ENCODE peak calls at places on chromosomes 1 and 21, in seven cellular contexts. C is H9, D is IMR-90, L is neuronal stem cell, R is mesenchymal stem cell, Y is mesendoderm, H is trophoblast cell. A is an unnamed sample.

GRCh38 chr1:205488074-205488723 is 16.3 kb upstream of the CDK18 start:
- DNase-seq in C (peak), D (peak), L (peak), R (peak), Y (peak), H (no peak), A (no peak)

GRCh38 chr1:8284167-8284566 is 33.7 kb upstream of the SLC45A1 start:
- DNase-seq in C (no peak), D (peak), L (no peak), R (peak), Y (no peak), H (no peak), A (no peak)

GRCh38 chr1:70353641-70354331 is 736 bp downstream of the ANKRD13C start:
- DNase-seq in C (no peak), D (peak), L (no peak), R (peak), Y (peak), H (peak), A (no peak)

GRCh38 chr1:92481598-92482403 is 4.9 kb downstream of the GFI1 start:
- DNase-seq in C (peak), D (no peak), L (peak), R (peak), Y (peak), H (no peak), A (no peak)

GRCh38 chr21:43283136-43283924 is 114.5 kb downstream of the CRYAA start:
- DNase-seq in C (no peak), D (no peak), L (no peak), R (no peak), Y (no peak), H (no peak), A (no peak)

GRCh38 chr1:161799792-161800191 is 33.7 kb downstream of the ATF6 start:
- DNase-seq in C (no peak), D (no peak), L (no peak), R (no peak), Y (no peak), H (no peak), A (no peak)

GRCh38 chr1:155859881-155860841 is 794 bp downstream of the SYT11 start:
- DNase-seq in C (peak), D (peak), L (peak), R (peak), Y (peak), H (peak), A (no peak)

GRCh38 chr21:42568377-42568776 is 54.7 kb downstream of the SLC37A1 start:
- DNase-seq in C (no peak), D (no peak), L (no peak), R (no peak), Y (no peak), H (no peak), A (no peak)

GRCh38 chr1:219927298-219927955 is 930 bp downstream of the SLC30A10 start:
- DNase-seq in C (no peak), D (no peak), L (no peak), R (no peak), Y (no peak), H (no peak), A (no peak)

GRCh38 chr1:14903922-14904321 is 249.6 kb upstream of the TMEM51 start:
- DNase-seq in C (no peak), D (no peak), L (no peak), R (no peak), Y (no peak), H (no peak), A (no peak)

GRCh38 chr1:14910947-14911721 is 242.4 kb upstream of the TMEM51 start:
- DNase-seq in C (no peak), D (no peak), L (no peak), R (no peak), Y (no peak), H (no peak), A (no peak)

GRCh38 chr1:14909920-14910466 is 243.6 kb upstream of the TMEM51 start:
- DNase-seq in C (no peak), D (no peak), L (no peak), R (no peak), Y (no peak), H (no peak), A (no peak)

GRCh38 chr1:14909273-14909672 is 244.3 kb upstream of the TMEM51 start:
- DNase-seq in C (no peak), D (no peak), L (no peak), R (no peak), Y (no peak), H (no peak), A (no peak)

DNA sequence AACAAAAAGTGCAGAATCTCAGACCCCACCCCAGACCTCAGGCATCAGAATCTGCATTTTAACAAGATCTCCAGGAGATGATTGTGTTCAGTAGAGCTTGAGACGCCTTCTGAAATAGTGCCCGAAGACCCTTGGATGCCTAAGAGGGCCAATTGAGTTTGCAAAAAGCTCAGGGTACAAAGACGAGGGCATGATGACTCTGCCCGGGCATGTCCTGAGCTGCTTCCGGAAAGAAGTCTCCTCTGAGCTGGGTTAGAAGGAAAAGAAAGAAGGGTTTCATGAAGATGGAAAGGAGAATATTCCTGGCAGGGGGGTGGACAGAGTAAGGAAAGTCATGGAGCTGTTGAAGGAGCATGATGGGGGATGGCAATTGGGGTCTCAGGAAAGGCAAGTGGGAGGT is 246.1 kb upstream of the TMEM51 start:
- DNase-seq in C (no peak), D (no peak), L (no peak), R (no peak), Y (no peak), H (no peak), A (no peak)
- H3K4ac ChIP-seq in C (no peak), D (no peak), L (no peak), R (no peak), Y (no peak), H (no peak), A (peak)

DNA sequence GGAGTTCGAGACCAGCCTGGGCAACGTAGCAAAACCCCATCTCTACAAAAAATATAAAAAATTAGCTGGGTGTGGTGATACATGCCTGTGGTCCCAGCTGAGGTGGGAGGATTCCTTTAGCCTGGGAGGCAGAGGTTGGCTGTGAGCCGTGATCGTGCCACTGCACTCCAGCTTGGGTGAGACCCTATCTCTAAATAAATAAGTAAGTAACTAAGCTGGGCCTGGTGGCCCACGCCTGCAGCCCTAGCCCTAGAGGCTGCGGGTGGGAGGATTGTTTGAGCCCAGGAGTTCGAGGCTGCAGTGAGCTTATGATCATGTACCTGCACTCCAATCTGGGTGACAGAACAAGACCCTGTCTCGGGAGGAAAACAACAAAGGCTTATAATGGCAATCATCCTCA is 4.6 kb downstream of the CLIC4 start:
- DNase-seq in C (no peak), D (no peak), L (no peak), R (no peak), Y (no peak), H (no peak), A (no peak)
- H3K4ac ChIP-seq in C (no peak), D (no peak), L (no peak), R (no peak), Y (no peak), H (peak), A (no peak)

GRCh38 chr1:117189726-117190125 is 21.0 kb downstream of the VTCN1 start:
- DNase-seq in C (no peak), D (no peak), L (no peak), R (no peak), Y (no peak), H (no peak), A (no peak)

GRCh38 chr1:117188268-117189108 is 22.2 kb downstream of the VTCN1 start:
- DNase-seq in C (no peak), D (peak), L (no peak), R (no peak), Y (no peak), H (no peak), A (no peak)

DNA sequence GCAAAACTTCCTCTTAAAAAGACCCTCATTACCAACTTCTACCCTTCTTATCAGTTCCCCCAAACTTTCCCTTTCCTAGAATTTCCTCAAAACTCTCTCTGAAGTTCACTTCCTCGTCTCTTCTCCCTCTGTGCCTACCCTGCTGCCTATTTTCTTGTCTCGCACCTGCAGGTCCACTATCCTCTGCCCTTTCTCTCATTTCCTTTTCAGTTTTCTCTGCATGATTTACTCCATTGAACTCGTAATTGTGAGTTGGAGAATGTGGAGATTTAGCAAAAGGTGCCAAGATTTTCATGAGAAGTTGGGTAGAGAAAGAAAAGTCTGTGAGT is 21.7 kb downstream of the VTCN1 start:
- DNase-seq in C (no peak), D (no peak), L (no peak), R (no peak), Y (no peak), H (no peak), A (no peak)
- H3K4ac ChIP-seq in C (no peak), D (no peak), L (no peak), R (no peak), Y (no peak), H (peak), A (no peak)

DNA sequence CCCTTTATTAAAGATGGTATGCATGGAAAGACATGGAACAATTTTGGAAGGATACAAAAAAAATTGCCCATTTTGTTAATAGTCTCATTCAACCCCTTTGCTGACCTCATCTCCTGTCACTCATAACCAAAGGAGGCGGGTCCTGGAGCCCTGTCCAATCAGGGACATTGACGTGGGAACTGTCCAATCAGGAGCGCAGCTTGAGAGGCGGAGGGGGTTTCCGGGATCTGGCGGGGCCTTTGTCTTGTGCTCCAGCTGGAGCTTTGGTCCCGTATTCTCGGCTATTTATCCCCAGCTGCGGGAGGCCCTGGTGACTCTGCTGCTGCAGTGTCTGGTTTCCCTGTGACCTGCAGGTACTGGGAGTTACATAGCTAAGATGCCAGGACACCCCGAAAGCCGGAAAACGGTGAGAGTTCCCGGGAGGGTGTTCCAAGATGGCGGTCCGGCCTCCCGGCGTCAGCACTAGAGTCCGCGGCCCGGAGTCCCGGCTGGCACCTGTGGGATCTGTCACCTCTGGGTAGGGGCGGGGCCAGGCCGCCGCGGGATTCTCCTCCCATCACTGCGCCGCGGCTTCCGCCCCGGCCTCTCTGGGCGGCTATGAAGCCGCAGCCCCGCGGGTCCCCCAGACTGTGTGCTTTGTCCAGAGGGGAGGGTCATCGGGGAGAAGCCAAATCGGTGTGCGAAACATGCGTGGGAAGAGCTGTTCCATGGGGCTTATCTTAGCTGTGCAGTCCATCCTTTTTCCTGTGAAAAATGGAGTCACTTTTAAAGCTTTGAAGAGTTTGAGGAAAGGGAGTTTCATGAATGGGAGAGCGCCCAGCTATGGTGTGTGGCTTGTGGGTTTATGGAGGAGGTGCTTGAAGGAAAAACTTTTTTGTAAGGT is at the start of gene ZNF678:
- DNase-seq in C (peak), D (peak), L (peak), R (peak), Y (peak), H (peak), A (peak)
- H3K4ac ChIP-seq in C (no peak), D (peak), L (no peak), R (peak), Y (peak), H (peak), A (peak)

DNA sequence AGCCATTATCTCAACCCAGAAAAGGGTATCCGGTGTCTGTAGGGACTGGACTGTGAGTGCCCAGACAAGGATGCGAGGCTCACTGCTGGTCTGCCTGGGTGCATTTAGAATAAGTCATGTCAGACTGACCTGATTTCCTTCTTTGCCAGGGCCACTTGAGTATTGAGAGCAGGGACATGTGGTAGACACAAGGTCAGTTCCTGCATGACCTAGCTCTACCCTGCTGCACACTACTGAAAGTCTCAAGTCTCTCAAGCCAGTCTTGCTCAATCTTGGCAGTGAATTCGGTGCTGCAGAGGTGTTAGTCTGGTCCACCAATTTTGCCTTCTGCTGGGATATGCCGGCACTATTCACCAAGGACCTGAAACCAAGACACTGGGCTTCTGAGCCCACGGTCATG is 180.2 kb downstream of the C1orf94 start:
- DNase-seq in C (no peak), D (no peak), L (no peak), R (no peak), Y (no peak), H (no peak), A (no peak)
- H3K4ac ChIP-seq in C (no peak), D (no peak), L (no peak), R (no peak), Y (no peak), H (no peak), A (no peak)

GRCh38 chr1:226664413-226665101 is 74.5 kb downstream of the ITPKB start:
- DNase-seq in C (no peak), D (peak), L (no peak), R (peak), Y (peak), H (peak), A (no peak)
- H3K4ac ChIP-seq in C (no peak), D (peak), L (no peak), R (peak), Y (peak), H (no peak), A (no peak)

GRCh38 chr1:33635336-33636012 is 163.0 kb downstream of the ZSCAN20 start:
- DNase-seq in C (peak), D (no peak), L (no peak), R (no peak), Y (peak), H (no peak), A (no peak)

GRCh38 chr1:33634806-33635205 is 162.4 kb downstream of the ZSCAN20 start:
- DNase-seq in C (peak), D (peak), L (peak), R (no peak), Y (peak), H (no peak), A (peak)

GRCh38 chr1:33633019-33633801 is 160.8 kb downstream of the ZSCAN20 start:
- DNase-seq in C (peak), D (peak), L (peak), R (peak), Y (peak), H (peak), A (peak)

GRCh38 chr1:33636209-33636608 is 163.8 kb downstream of the ZSCAN20 start:
- DNase-seq in C (no peak), D (no peak), L (no peak), R (no peak), Y (no peak), H (no peak), A (no peak)

GRCh38 chr1:33634143-33634542 is 161.7 kb downstream of the ZSCAN20 start:
- DNase-seq in C (no peak), D (no peak), L (no peak), R (no peak), Y (no peak), H (no peak), A (no peak)
- H3K4ac ChIP-seq in C (no peak), D (no peak), L (no peak), R (no peak), Y (no peak), H (no peak), A (no peak)

GRCh38 chr1:26322042-26322331 is 4.2 kb downstream of the CD52 start:
- DNase-seq in C (no peak), D (no peak), L (no peak), R (no peak), Y (no peak), H (no peak), A (no peak)
- H3K4ac ChIP-seq in C (no peak), D (no peak), L (no peak), R (no peak), Y (no peak), H (no peak), A (no peak)